ENCODE peak calls at places on chromosomes 13 and 19, in seven cellular contexts. K is progenitor cell of endocrine pancreas, F is A549, G is NCI-H1105, P is HFFc6, D is aorta, I is SK-N-MC. N is an unnamed sample.

GRCh38 chr13:101258071-101258470 is 158.2 kb downstream of the NALCN start:
- DNase-seq in K (no peak), F (peak; percentile 37), G (no peak), P (peak; percentile 87), D (no peak), I (no peak), N (peak; percentile 87)

GRCh38 chr19:35715981-35716734 is 1.6 kb upstream of the KMT2B start:
- DNase-seq in K (peak; percentile 50), F (peak; percentile 90), G (peak; percentile 14), P (peak; percentile 28), D (no peak), I (no peak), N (peak; percentile 57)

GRCh38 chr19:35355851-35356460 is 2.3 kb upstream of the FFAR3 start:
- DNase-seq in K (no peak), F (no peak), G (no peak), P (no peak), D (no peak), I (no peak), N (no peak)

GRCh38 chr19:19256072-19256969 is 16.8 kb downstream of the TM6SF2 start:
- DNase-seq in K (no peak), F (no peak), G (peak; percentile 71), P (no peak), D (no peak), I (no peak), N (no peak)

GRCh38 chr19:51325161-51325979 is 13.9 kb downstream of the IGLON5 start:
- DNase-seq in K (no peak), F (no peak), G (no peak), P (no peak), D (no peak), I (no peak), N (no peak)

GRCh38 chr19:10364644-10365043 is 15.7 kb downstream of the TYK2 start:
- DNase-seq in K (no peak), F (no peak), G (no peak), P (no peak), D (no peak), I (no peak), N (no peak)

GRCh38 chr13:46211116-46211515 is 612 bp upstream of the LRRC63 start:
- DNase-seq in K (no peak), F (no peak), G (peak; percentile 10), P (no peak), D (no peak), I (no peak), N (no peak)

GRCh38 chr19:43812689-43813088 is 10.4 kb upstream of the LYPD5 start:
- DNase-seq in K (no peak), F (no peak), G (no peak), P (no peak), D (no peak), I (no peak), N (no peak)

GRCh38 chr13:60795219-60795618 is 398.2 kb downstream of the TDRD3 start:
- DNase-seq in K (no peak), F (no peak), G (no peak), P (no peak), D (no peak), I (no peak), N (no peak)

GRCh38 chr19:56125806-56126590 is 4.9 kb upstream of the ZNF787 start:
- DNase-seq in K (no peak), F (no peak), G (no peak), P (no peak), D (no peak), I (no peak), N (no peak)